ENCODE peak calls at places on chromosomes 5 and 9, in six cellular contexts. O is endothelial cell, J is cardiac fibroblast, S is OCI-LY7, F is activated B cell treated with CpG ODN at 0.5 μM for 24 hours, M is astrocyte of the spinal cord. V is an unnamed sample.

GRCh38 chr5:35924122-35924949 is 14.1 kb downstream of the CAPSL start:
- DNase-seq in O (no peak), J (peak), S (no peak), F (no peak), M (peak), V (no peak)

GRCh38 chr5:177611446-177612214 is 11.7 kb downstream of the B4GALT7 start:
- DNase-seq in O (no peak), J (no peak), S (no peak), F (no peak), M (no peak), V (no peak)

GRCh38 chr5:76642390-76643040 is 19.3 kb upstream of the F2RL2 start:
- DNase-seq in O (no peak), J (peak), S (no peak), F (no peak), M (peak), V (no peak)

GRCh38 chr9:16030513-16031185 is 477.8 kb downstream of the CCDC171 start:
- DNase-seq in O (no peak), J (peak), S (no peak), F (no peak), M (peak), V (no peak)

GRCh38 chr9:72592501-72593403 is 71.3 kb downstream of the TMC1 start:
- DNase-seq in O (peak), J (peak), S (peak), F (no peak), M (peak), V (no peak)

GRCh38 chr9:137141050-137141810 is 2.3 kb downstream of the GRIN1 start:
- DNase-seq in O (no peak), J (no peak), S (no peak), F (no peak), M (no peak), V (no peak)

GRCh38 chr5:60482301-60482700 is 217.7 kb downstream of the DEPDC1B start:
- DNase-seq in O (no peak), J (no peak), S (peak), F (no peak), M (no peak), V (no peak)

GRCh38 chr9:93675336-93676150 is 99.2 kb downstream of the PHF2 start:
- DNase-seq in O (peak), J (no peak), S (no peak), F (peak), M (no peak), V (no peak)

GRCh38 chr5:41416336-41416735 is 94.1 kb downstream of the PLCXD3 start:
- DNase-seq in O (no peak), J (no peak), S (no peak), F (no peak), M (no peak), V (no peak)

GRCh38 chr5:102863764-102864560 is 108.9 kb downstream of the PAM start:
- DNase-seq in O (no peak), J (no peak), S (no peak), F (no peak), M (no peak), V (no peak)

GRCh38 chr5:178227929-178228328 is 4.7 kb downstream of the PHYKPL start:
- DNase-seq in O (no peak), J (no peak), S (no peak), F (no peak), M (no peak), V (no peak)

GRCh38 chr5:134240421-134240962 is 14.6 kb upstream of the PPP2CA start:
- DNase-seq in O (no peak), J (peak), S (no peak), F (no peak), M (peak), V (no peak)

GRCh38 chr9:114655689-114656088 is 1.9 kb downstream of the TEX53 start:
- DNase-seq in O (no peak), J (peak), S (no peak), F (no peak), M (peak), V (no peak)

DNA sequence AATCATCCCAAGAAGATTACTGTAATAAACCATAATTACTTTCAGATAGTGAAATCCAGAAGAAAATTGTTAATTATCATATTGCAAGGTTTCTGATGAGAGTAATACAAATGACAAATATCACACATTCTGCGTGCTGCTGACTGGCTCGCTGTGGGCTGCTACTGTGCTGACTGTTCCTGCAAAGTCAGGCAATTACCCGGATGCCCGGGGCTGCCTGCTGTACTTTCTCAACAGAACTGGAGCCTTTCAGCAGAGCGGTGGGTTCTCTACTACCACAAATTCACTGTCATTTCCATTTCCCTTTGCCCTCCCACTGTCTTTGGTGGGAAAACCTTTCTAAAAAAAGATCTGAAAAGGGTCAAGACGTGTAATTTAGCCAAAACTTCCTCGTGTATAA is 68.4 kb downstream of the SMARCA2 start:
- DNase-seq in O (no peak), J (no peak), S (no peak), F (no peak), M (no peak), V (no peak)
- TF ChIP-seq CTCF in O (no peak), J (no peak), S (no peak), F (no peak), M (no peak), V (no peak)

GRCh38 chr5:12865529-12865928 is 961.3 kb upstream of the CTNND2 start:
- DNase-seq in O (no peak), J (no peak), S (no peak), F (no peak), M (peak), V (no peak)

GRCh38 chr5:12876541-12877298 is 972.5 kb upstream of the CTNND2 start:
- DNase-seq in O (no peak), J (no peak), S (no peak), F (no peak), M (no peak), V (no peak)

GRCh38 chr5:12870870-12871539 is 966.8 kb upstream of the CTNND2 start:
- DNase-seq in O (no peak), J (no peak), S (no peak), F (no peak), M (no peak), V (no peak)
- TF ChIP-seq CTCF in O (no peak), J (no peak), S (no peak), F (no peak), M (no peak), V (no peak)

GRCh38 chr5:78696637-78697036 is 48.1 kb upstream of the LHFPL2 start:
- DNase-seq in O (no peak), J (no peak), S (no peak), F (no peak), M (no peak), V (no peak)
- TF ChIP-seq CTCF in O (no peak), J (no peak), S (no peak), F (no peak), M (no peak), V (no peak)

GRCh38 chr9:110334871-110335270 is 2.8 kb downstream of the TXNDC8 start:
- DNase-seq in O (no peak), J (no peak), S (no peak), F (no peak), M (no peak), V (no peak)

GRCh38 chr9:110343537-110343936 is 5.9 kb upstream of the TXNDC8 start:
- DNase-seq in O (no peak), J (no peak), S (no peak), F (no peak), M (no peak), V (no peak)

GRCh38 chr9:110337727-110338522 is at the start of gene TXNDC8:
- DNase-seq in O (no peak), J (peak), S (no peak), F (no peak), M (peak), V (no peak)

DNA sequence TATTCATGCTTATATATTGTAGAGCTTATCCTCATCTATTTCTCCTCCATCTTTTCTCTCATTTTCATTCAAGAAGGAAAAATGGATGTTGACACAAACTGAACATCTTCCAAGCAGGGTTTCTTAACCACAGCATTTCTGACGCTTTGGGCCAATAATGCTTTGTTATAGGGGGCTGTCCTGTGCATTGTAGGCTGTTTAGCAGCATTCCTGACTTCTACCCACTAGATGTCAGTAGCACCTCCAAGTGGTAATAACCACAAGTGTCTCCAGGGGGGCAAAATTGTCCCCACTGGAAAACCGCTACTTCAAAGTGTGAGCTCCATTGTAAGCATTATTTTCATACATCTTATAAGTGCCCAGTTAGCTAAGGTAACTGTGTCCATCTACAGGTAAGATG is 2.6 kb upstream of the TXNDC8 start:
- DNase-seq in O (peak), J (peak), S (peak), F (no peak), M (no peak), V (no peak)
- TF ChIP-seq CTCF in O (no peak), J (peak), S (peak), F (no peak), M (peak), V (peak)

V was measured in progenitor cell of endocrine pancreas.